ENCODE peak calls at places on chromosome 2, in six cellular contexts. One of them, this sample, is unnamed.

GRCh38 chr2:119674711-119675500 is 4.1 kb upstream of the TMEM177 start:
- DNase-seq in C1 segment of cervical spinal cord: no peak
- DNase-seq in naive thymus-derived CD4-positive, alpha-beta T cell: no peak
- DNase-seq in A549: peak; percentile 23
- DNase-seq in fibroblast of pulmonary artery: no peak
- DNase-seq in neural crest cell: no peak
- DNase-seq in this sample: no peak

GRCh38 chr2:165192729-165193128 is 11.1 kb downstream of the SCN3A start:
- DNase-seq in C1 segment of cervical spinal cord: no peak
- DNase-seq in naive thymus-derived CD4-positive, alpha-beta T cell: no peak
- DNase-seq in A549: no peak
- DNase-seq in fibroblast of pulmonary artery: no peak
- DNase-seq in neural crest cell: no peak
- DNase-seq in this sample: no peak

GRCh38 chr2:241813080-241813805 is 4.2 kb downstream of the NEU4 start:
- DNase-seq in C1 segment of cervical spinal cord: no peak
- DNase-seq in naive thymus-derived CD4-positive, alpha-beta T cell: no peak
- DNase-seq in A549: no peak
- DNase-seq in fibroblast of pulmonary artery: no peak
- DNase-seq in neural crest cell: no peak
- DNase-seq in this sample: no peak

GRCh38 chr2:46097714-46098480 is 199.3 kb upstream of the EPAS1 start:
- DNase-seq in C1 segment of cervical spinal cord: no peak
- DNase-seq in naive thymus-derived CD4-positive, alpha-beta T cell: no peak
- DNase-seq in A549: peak; percentile 94
- DNase-seq in fibroblast of pulmonary artery: peak; percentile 100
- DNase-seq in neural crest cell: no peak
- DNase-seq in this sample: no peak

GRCh38 chr2:240894836-240895558 is 959 bp downstream of the MAB21L4 start:
- DNase-seq in C1 segment of cervical spinal cord: no peak
- DNase-seq in naive thymus-derived CD4-positive, alpha-beta T cell: no peak
- DNase-seq in A549: no peak
- DNase-seq in fibroblast of pulmonary artery: no peak
- DNase-seq in neural crest cell: no peak
- DNase-seq in this sample: no peak

GRCh38 chr2:1070601-1071000 is 120.0 kb downstream of the SNTG2 start:
- DNase-seq in C1 segment of cervical spinal cord: no peak
- DNase-seq in naive thymus-derived CD4-positive, alpha-beta T cell: no peak
- DNase-seq in A549: no peak
- DNase-seq in fibroblast of pulmonary artery: no peak
- DNase-seq in neural crest cell: no peak
- DNase-seq in this sample: no peak

GRCh38 chr2:102111823-102112222 is 30.7 kb upstream of the IL1R1 start:
- DNase-seq in C1 segment of cervical spinal cord: no peak
- DNase-seq in naive thymus-derived CD4-positive, alpha-beta T cell: no peak
- DNase-seq in A549: no peak
- DNase-seq in fibroblast of pulmonary artery: no peak
- DNase-seq in neural crest cell: no peak
- DNase-seq in this sample: no peak

GRCh38 chr2:69685321-69686048 is 41.9 kb upstream of the AAK1 start:
- DNase-seq in C1 segment of cervical spinal cord: no peak
- DNase-seq in naive thymus-derived CD4-positive, alpha-beta T cell: no peak
- DNase-seq in A549: peak; percentile 44
- DNase-seq in fibroblast of pulmonary artery: peak; percentile 71
- DNase-seq in neural crest cell: no peak
- DNase-seq in this sample: peak; percentile 28

GRCh38 chr2:70536517-70537060 is 17.0 kb downstream of the TGFA start:
- DNase-seq in C1 segment of cervical spinal cord: no peak
- DNase-seq in naive thymus-derived CD4-positive, alpha-beta T cell: no peak
- DNase-seq in A549: no peak
- DNase-seq in fibroblast of pulmonary artery: no peak
- DNase-seq in neural crest cell: no peak
- DNase-seq in this sample: no peak

GRCh38 chr2:5668682-5669267 is 23.4 kb upstream of the SOX11 start:
- DNase-seq in C1 segment of cervical spinal cord: no peak
- DNase-seq in naive thymus-derived CD4-positive, alpha-beta T cell: no peak
- DNase-seq in A549: no peak
- DNase-seq in fibroblast of pulmonary artery: no peak
- DNase-seq in neural crest cell: no peak
- DNase-seq in this sample: no peak

GRCh38 chr2:214465386-214466146 is 54.7 kb downstream of the VWC2L start:
- DNase-seq in C1 segment of cervical spinal cord: no peak
- DNase-seq in naive thymus-derived CD4-positive, alpha-beta T cell: no peak
- DNase-seq in A549: no peak
- DNase-seq in fibroblast of pulmonary artery: peak; percentile 7
- DNase-seq in neural crest cell: no peak
- DNase-seq in this sample: no peak

GRCh38 chr2:22261165-22261564 is 1123.8 kb upstream of the KLHL29 start:
- DNase-seq in C1 segment of cervical spinal cord: no peak
- DNase-seq in naive thymus-derived CD4-positive, alpha-beta T cell: no peak
- DNase-seq in A549: no peak
- DNase-seq in fibroblast of pulmonary artery: no peak
- DNase-seq in neural crest cell: no peak
- DNase-seq in this sample: no peak

GRCh38 chr2:95353613-95354468 is 48.7 kb upstream of the FAHD2A start:
- DNase-seq in C1 segment of cervical spinal cord: no peak
- DNase-seq in naive thymus-derived CD4-positive, alpha-beta T cell: no peak
- DNase-seq in A549: no peak
- DNase-seq in fibroblast of pulmonary artery: no peak
- DNase-seq in neural crest cell: no peak
- DNase-seq in this sample: no peak

GRCh38 chr2:138648606-138649005 is 131.6 kb downstream of the NXPH2 start:
- DNase-seq in C1 segment of cervical spinal cord: no peak
- DNase-seq in naive thymus-derived CD4-positive, alpha-beta T cell: no peak
- DNase-seq in A549: no peak
- DNase-seq in fibroblast of pulmonary artery: no peak
- DNase-seq in neural crest cell: no peak
- DNase-seq in this sample: no peak

GRCh38 chr2:197179744-197180498 is 130.7 kb downstream of the ANKRD44 start:
- DNase-seq in C1 segment of cervical spinal cord: no peak
- DNase-seq in naive thymus-derived CD4-positive, alpha-beta T cell: no peak
- DNase-seq in A549: peak; percentile 11
- DNase-seq in fibroblast of pulmonary artery: peak; percentile 85
- DNase-seq in neural crest cell: no peak
- DNase-seq in this sample: no peak

GRCh38 chr2:102070058-102070642 is 72.4 kb upstream of the IL1R1 start:
- DNase-seq in C1 segment of cervical spinal cord: no peak
- DNase-seq in naive thymus-derived CD4-positive, alpha-beta T cell: no peak
- DNase-seq in A549: peak; percentile 93
- DNase-seq in fibroblast of pulmonary artery: peak; percentile 96
- DNase-seq in neural crest cell: no peak
- DNase-seq in this sample: no peak

GRCh38 chr2:88483200-88483599 is 30.7 kb upstream of the FOXI3 start:
- DNase-seq in C1 segment of cervical spinal cord: no peak
- DNase-seq in naive thymus-derived CD4-positive, alpha-beta T cell: no peak
- DNase-seq in A549: no peak
- DNase-seq in fibroblast of pulmonary artery: no peak
- DNase-seq in neural crest cell: no peak
- DNase-seq in this sample: no peak

GRCh38 chr2:152236191-152236925 is 60.8 kb upstream of the STAM2 start:
- DNase-seq in C1 segment of cervical spinal cord: no peak
- DNase-seq in naive thymus-derived CD4-positive, alpha-beta T cell: no peak
- DNase-seq in A549: no peak
- DNase-seq in fibroblast of pulmonary artery: no peak
- DNase-seq in neural crest cell: no peak
- DNase-seq in this sample: no peak

GRCh38 chr2:170814551-170815245 is 2.0 kb upstream of the GAD1 start:
- DNase-seq in C1 segment of cervical spinal cord: no peak
- DNase-seq in naive thymus-derived CD4-positive, alpha-beta T cell: no peak
- DNase-seq in A549: no peak
- DNase-seq in fibroblast of pulmonary artery: no peak
- DNase-seq in neural crest cell: no peak
- DNase-seq in this sample: no peak

GRCh38 chr2:163667064-163667887 is 68.5 kb downstream of the FIGN start:
- DNase-seq in C1 segment of cervical spinal cord: no peak
- DNase-seq in naive thymus-derived CD4-positive, alpha-beta T cell: no peak
- DNase-seq in A549: peak; percentile 89
- DNase-seq in fibroblast of pulmonary artery: peak; percentile 98
- DNase-seq in neural crest cell: no peak
- DNase-seq in this sample: no peak

GRCh38 chr2:101815739-101816391 is 118.4 kb downstream of the MAP4K4 start:
- DNase-seq in C1 segment of cervical spinal cord: no peak
- DNase-seq in naive thymus-derived CD4-positive, alpha-beta T cell: no peak
- DNase-seq in A549: no peak
- DNase-seq in fibroblast of pulmonary artery: peak; percentile 45
- DNase-seq in neural crest cell: no peak
- DNase-seq in this sample: no peak

GRCh38 chr2:82169379-82169778 is 1864.8 kb upstream of the LRRTM1 start:
- DNase-seq in C1 segment of cervical spinal cord: no peak
- DNase-seq in naive thymus-derived CD4-positive, alpha-beta T cell: no peak
- DNase-seq in A549: no peak
- DNase-seq in fibroblast of pulmonary artery: no peak
- DNase-seq in neural crest cell: no peak
- DNase-seq in this sample: no peak

GRCh38 chr2:53475320-53475719 is 292.3 kb upstream of the CHAC2 start:
- DNase-seq in C1 segment of cervical spinal cord: no peak
- DNase-seq in naive thymus-derived CD4-positive, alpha-beta T cell: no peak
- DNase-seq in A549: peak; percentile 14
- DNase-seq in fibroblast of pulmonary artery: no peak
- DNase-seq in neural crest cell: no peak
- DNase-seq in this sample: no peak

GRCh38 chr2:43146083-43146482 is 80.3 kb downstream of the ZFP36L2 start:
- DNase-seq in C1 segment of cervical spinal cord: no peak
- DNase-seq in naive thymus-derived CD4-positive, alpha-beta T cell: no peak
- DNase-seq in A549: no peak
- DNase-seq in fibroblast of pulmonary artery: no peak
- DNase-seq in neural crest cell: no peak
- DNase-seq in this sample: no peak

GRCh38 chr2:205709319-205709718 is 27.0 kb downstream of the NRP2 start:
- DNase-seq in C1 segment of cervical spinal cord: no peak
- DNase-seq in naive thymus-derived CD4-positive, alpha-beta T cell: no peak
- DNase-seq in A549: no peak
- DNase-seq in fibroblast of pulmonary artery: no peak
- DNase-seq in neural crest cell: no peak
- DNase-seq in this sample: no peak

GRCh38 chr2:128645631-128646030 is 327.0 kb upstream of the HS6ST1 start:
- DNase-seq in C1 segment of cervical spinal cord: no peak
- DNase-seq in naive thymus-derived CD4-positive, alpha-beta T cell: no peak
- DNase-seq in A549: no peak
- DNase-seq in fibroblast of pulmonary artery: no peak
- DNase-seq in neural crest cell: no peak
- DNase-seq in this sample: no peak

GRCh38 chr2:205190528-205190927 is 491.8 kb upstream of the NRP2 start:
- DNase-seq in C1 segment of cervical spinal cord: no peak
- DNase-seq in naive thymus-derived CD4-positive, alpha-beta T cell: no peak
- DNase-seq in A549: no peak
- DNase-seq in fibroblast of pulmonary artery: no peak
- DNase-seq in neural crest cell: no peak
- DNase-seq in this sample: no peak

GRCh38 chr2:154425999-154426398 is 272.5 kb upstream of the KCNJ3 start:
- DNase-seq in C1 segment of cervical spinal cord: no peak
- DNase-seq in naive thymus-derived CD4-positive, alpha-beta T cell: no peak
- DNase-seq in A549: no peak
- DNase-seq in fibroblast of pulmonary artery: peak; percentile 1
- DNase-seq in neural crest cell: no peak
- DNase-seq in this sample: no peak

GRCh38 chr2:148298201-148298600 is 277.3 kb downstream of the MBD5 start:
- DNase-seq in C1 segment of cervical spinal cord: no peak
- DNase-seq in naive thymus-derived CD4-positive, alpha-beta T cell: no peak
- DNase-seq in A549: no peak
- DNase-seq in fibroblast of pulmonary artery: peak; percentile 41
- DNase-seq in neural crest cell: no peak
- DNase-seq in this sample: no peak

GRCh38 chr2:132463719-132464118 is 47.1 kb downstream of the GPR39 start:
- DNase-seq in C1 segment of cervical spinal cord: no peak
- DNase-seq in naive thymus-derived CD4-positive, alpha-beta T cell: no peak
- DNase-seq in A549: no peak
- DNase-seq in fibroblast of pulmonary artery: no peak
- DNase-seq in neural crest cell: no peak
- DNase-seq in this sample: no peak

GRCh38 chr2:15943914-15944313 is 3.6 kb downstream of the MYCN start:
- DNase-seq in C1 segment of cervical spinal cord: peak; percentile 49
- DNase-seq in naive thymus-derived CD4-positive, alpha-beta T cell: peak; percentile 55
- DNase-seq in A549: peak; percentile 10
- DNase-seq in fibroblast of pulmonary artery: peak; percentile 37
- DNase-seq in neural crest cell: no peak
- DNase-seq in this sample: no peak

GRCh38 chr2:232652505-232652851 is 19.1 kb downstream of the EFHD1 start:
- DNase-seq in C1 segment of cervical spinal cord: peak; percentile 22
- DNase-seq in naive thymus-derived CD4-positive, alpha-beta T cell: no peak
- DNase-seq in A549: no peak
- DNase-seq in fibroblast of pulmonary artery: no peak
- DNase-seq in neural crest cell: no peak
- DNase-seq in this sample: no peak

GRCh38 chr2:238444242-238444641 is 17.5 kb downstream of the ASB1 start:
- DNase-seq in C1 segment of cervical spinal cord: no peak
- DNase-seq in naive thymus-derived CD4-positive, alpha-beta T cell: no peak
- DNase-seq in A549: no peak
- DNase-seq in fibroblast of pulmonary artery: no peak
- DNase-seq in neural crest cell: no peak
- DNase-seq in this sample: no peak

GRCh38 chr2:122737429-122738077 is 982.1 kb downstream of the TSN start:
- DNase-seq in C1 segment of cervical spinal cord: no peak
- DNase-seq in naive thymus-derived CD4-positive, alpha-beta T cell: no peak
- DNase-seq in A549: no peak
- DNase-seq in fibroblast of pulmonary artery: peak; percentile 58
- DNase-seq in neural crest cell: no peak
- DNase-seq in this sample: no peak

GRCh38 chr2:207258191-207258991 is 92.6 kb upstream of the KLF7 start:
- DNase-seq in C1 segment of cervical spinal cord: no peak
- DNase-seq in naive thymus-derived CD4-positive, alpha-beta T cell: no peak
- DNase-seq in A549: peak; percentile 97
- DNase-seq in fibroblast of pulmonary artery: peak; percentile 99
- DNase-seq in neural crest cell: no peak
- DNase-seq in this sample: peak; percentile 14

GRCh38 chr2:72923833-72924352 is 6.6 kb downstream of the EMX1 start:
- DNase-seq in C1 segment of cervical spinal cord: no peak
- DNase-seq in naive thymus-derived CD4-positive, alpha-beta T cell: no peak
- DNase-seq in A549: no peak
- DNase-seq in fibroblast of pulmonary artery: no peak
- DNase-seq in neural crest cell: no peak
- DNase-seq in this sample: peak; percentile 10

This sample was measured in HuH-7.